ENCODE peak calls at places on chromosomes 12 and 14, in nine cellular contexts. One of them, this sample, is unnamed. For H3K9me3, the result is how much of the 10 kb centered on the place peaks cover.

GRCh38 chr12:119594399-119594730 is 791 bp downstream of the TMEM233 start:
- DNase-seq in SK-N-SH: peak
- DNase-seq in left ventricle myocardium inferior: no peak
- DNase-seq in astrocyte: peak
- DNase-seq in CD4-positive, alpha-beta T cell: no peak
- DNase-seq in heart right ventricle: no peak
- DNase-seq in AG04450: no peak
- DNase-seq in pancreas: no peak
- DNase-seq in stomach: no peak
- DNase-seq in this sample: no peak

GRCh38 chr14:67490201-67490600 is 1.7 kb upstream of the TMEM229B start:
- DNase-seq in pancreas: no peak
- DNase-seq in heart right ventricle: no peak
- DNase-seq in stomach: no peak
- DNase-seq in AG04450: no peak
- DNase-seq in SK-N-SH: no peak
- DNase-seq in CD4-positive, alpha-beta T cell: no peak
- DNase-seq in left ventricle myocardium inferior: no peak
- DNase-seq in astrocyte: no peak
- DNase-seq in this sample: no peak

GRCh38 chr12:108382437-108382801 is 43.3 kb upstream of the CMKLR1 start:
- DNase-seq in pancreas: no peak
- DNase-seq in CD4-positive, alpha-beta T cell: no peak
- DNase-seq in stomach: no peak
- DNase-seq in AG04450: no peak
- DNase-seq in astrocyte: no peak
- DNase-seq in left ventricle myocardium inferior: no peak
- DNase-seq in heart right ventricle: no peak
- DNase-seq in SK-N-SH: no peak
- DNase-seq in this sample: no peak

GRCh38 chr12:42589465-42590323 is at the start of gene PRICKLE1:
- DNase-seq in SK-N-SH: peak
- DNase-seq in left ventricle myocardium inferior: peak
- DNase-seq in heart right ventricle: peak
- DNase-seq in CD4-positive, alpha-beta T cell: no peak
- DNase-seq in AG04450: no peak
- DNase-seq in astrocyte: peak
- DNase-seq in stomach: peak
- DNase-seq in pancreas: peak
- DNase-seq in this sample: peak

GRCh38 chr14:49992448-49992847 is 99.6 kb downstream of the ARF6 start:
- DNase-seq in CD4-positive, alpha-beta T cell: no peak
- DNase-seq in stomach: no peak
- DNase-seq in pancreas: no peak
- DNase-seq in heart right ventricle: no peak
- DNase-seq in AG04450: no peak
- DNase-seq in left ventricle myocardium inferior: no peak
- DNase-seq in SK-N-SH: no peak
- DNase-seq in astrocyte: no peak
- DNase-seq in this sample: no peak

GRCh38 chr12:105420659-105421240 is 90.3 kb downstream of the C12orf75 start:
- DNase-seq in astrocyte: peak
- DNase-seq in pancreas: peak
- DNase-seq in stomach: peak
- DNase-seq in heart right ventricle: peak
- DNase-seq in CD4-positive, alpha-beta T cell: peak
- DNase-seq in AG04450: peak
- DNase-seq in SK-N-SH: peak
- DNase-seq in left ventricle myocardium inferior: peak
- DNase-seq in this sample: peak

GRCh38 chr12:130847097-130847496 is 8.0 kb upstream of the STX2 start:
- DNase-seq in AG04450: no peak
- DNase-seq in SK-N-SH: no peak
- DNase-seq in CD4-positive, alpha-beta T cell: no peak
- DNase-seq in heart right ventricle: no peak
- DNase-seq in pancreas: no peak
- DNase-seq in astrocyte: peak
- DNase-seq in stomach: no peak
- DNase-seq in left ventricle myocardium inferior: no peak
- DNase-seq in this sample: no peak

GRCh38 chr12:120229583-120230325 is 28.8 kb upstream of the RPLP0 start:
- DNase-seq in CD4-positive, alpha-beta T cell: no peak
- DNase-seq in left ventricle myocardium inferior: no peak
- DNase-seq in pancreas: no peak
- DNase-seq in stomach: no peak
- DNase-seq in SK-N-SH: peak
- DNase-seq in heart right ventricle: no peak
- DNase-seq in astrocyte: no peak
- DNase-seq in AG04450: no peak
- DNase-seq in this sample: no peak

GRCh38 chr14:55980970-55981369 is 137.2 kb upstream of the PELI2 start:
- DNase-seq in stomach: no peak
- DNase-seq in SK-N-SH: no peak
- DNase-seq in astrocyte: no peak
- DNase-seq in AG04450: no peak
- DNase-seq in heart right ventricle: no peak
- DNase-seq in CD4-positive, alpha-beta T cell: no peak
- DNase-seq in pancreas: no peak
- DNase-seq in left ventricle myocardium inferior: no peak
- DNase-seq in this sample: no peak

GRCh38 chr14:47676301-47676617 is 854 bp upstream of the MDGA2 start:
- DNase-seq in AG04450: no peak
- DNase-seq in left ventricle myocardium inferior: no peak
- DNase-seq in stomach: no peak
- DNase-seq in SK-N-SH: no peak
- DNase-seq in heart right ventricle: no peak
- DNase-seq in astrocyte: no peak
- DNase-seq in pancreas: no peak
- DNase-seq in CD4-positive, alpha-beta T cell: no peak
- DNase-seq in this sample: no peak
- H3K9me3 ChIP-seq in AG04450: under half
- H3K9me3 ChIP-seq in left ventricle myocardium inferior: under half
- H3K9me3 ChIP-seq in stomach: under half
- H3K9me3 ChIP-seq in SK-N-SH: under half
- H3K9me3 ChIP-seq in heart right ventricle: under half
- H3K9me3 ChIP-seq in astrocyte: under half
- H3K9me3 ChIP-seq in pancreas: under half
- H3K9me3 ChIP-seq in CD4-positive, alpha-beta T cell: under half
- H3K9me3 ChIP-seq in this sample: under half

DNA sequence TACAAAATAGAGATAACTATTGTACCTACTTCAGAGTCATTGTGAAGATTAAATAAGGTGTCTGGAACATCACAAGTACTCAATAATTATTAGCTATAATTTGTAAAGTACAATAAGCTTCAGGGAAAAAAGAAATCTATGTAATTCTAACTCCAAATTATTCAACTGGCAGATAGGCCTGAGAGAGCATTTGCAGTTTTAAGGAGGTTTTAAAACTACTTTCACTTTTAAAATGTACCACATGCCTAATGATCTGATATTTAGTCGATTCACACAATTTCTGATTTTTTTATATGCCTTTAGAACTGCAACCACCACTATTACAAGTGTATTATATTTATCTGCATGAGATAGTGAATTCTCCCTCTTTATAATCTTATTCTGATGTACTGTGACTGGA is 24.9 kb upstream of the FRMD6 start:
- DNase-seq in SK-N-SH: no peak
- DNase-seq in CD4-positive, alpha-beta T cell: no peak
- DNase-seq in left ventricle myocardium inferior: no peak
- DNase-seq in heart right ventricle: no peak
- DNase-seq in astrocyte: no peak
- DNase-seq in AG04450: no peak
- DNase-seq in stomach: no peak
- DNase-seq in pancreas: no peak
- DNase-seq in this sample: no peak
- TF ChIP-seq CTCF in SK-N-SH: no peak
- TF ChIP-seq CTCF in CD4-positive, alpha-beta T cell: no peak
- TF ChIP-seq CTCF in left ventricle myocardium inferior: no peak
- TF ChIP-seq CTCF in heart right ventricle: no peak
- TF ChIP-seq CTCF in astrocyte: no peak
- TF ChIP-seq CTCF in AG04450: no peak
- TF ChIP-seq CTCF in stomach: no peak
- TF ChIP-seq CTCF in pancreas: no peak
- TF ChIP-seq CTCF in this sample: no peak

GRCh38 chr14:71250791-71251190 is 343.5 kb downstream of the PCNX1 start:
- DNase-seq in heart right ventricle: no peak
- DNase-seq in left ventricle myocardium inferior: no peak
- DNase-seq in AG04450: no peak
- DNase-seq in SK-N-SH: no peak
- DNase-seq in CD4-positive, alpha-beta T cell: no peak
- DNase-seq in stomach: no peak
- DNase-seq in astrocyte: no peak
- DNase-seq in pancreas: no peak
- DNase-seq in this sample: no peak
- H3K9me3 ChIP-seq in heart right ventricle: under half
- H3K9me3 ChIP-seq in left ventricle myocardium inferior: under half
- H3K9me3 ChIP-seq in AG04450: under half
- H3K9me3 ChIP-seq in SK-N-SH: under half
- H3K9me3 ChIP-seq in CD4-positive, alpha-beta T cell: under half
- H3K9me3 ChIP-seq in stomach: under half
- H3K9me3 ChIP-seq in astrocyte: under half
- H3K9me3 ChIP-seq in pancreas: under half
- H3K9me3 ChIP-seq in this sample: under half

GRCh38 chr12:92570056-92570753 is 132.6 kb upstream of the PLEKHG7 start:
- DNase-seq in left ventricle myocardium inferior: no peak
- DNase-seq in AG04450: peak
- DNase-seq in SK-N-SH: peak
- DNase-seq in heart right ventricle: no peak
- DNase-seq in CD4-positive, alpha-beta T cell: peak
- DNase-seq in pancreas: no peak
- DNase-seq in stomach: peak
- DNase-seq in astrocyte: peak
- DNase-seq in this sample: peak
- TF ChIP-seq CTCF in left ventricle myocardium inferior: peak
- TF ChIP-seq CTCF in AG04450: peak
- TF ChIP-seq CTCF in SK-N-SH: peak
- TF ChIP-seq CTCF in heart right ventricle: peak
- TF ChIP-seq CTCF in CD4-positive, alpha-beta T cell: peak
- TF ChIP-seq CTCF in pancreas: peak
- TF ChIP-seq CTCF in stomach: peak
- TF ChIP-seq CTCF in astrocyte: peak
- TF ChIP-seq CTCF in this sample: peak

DNA sequence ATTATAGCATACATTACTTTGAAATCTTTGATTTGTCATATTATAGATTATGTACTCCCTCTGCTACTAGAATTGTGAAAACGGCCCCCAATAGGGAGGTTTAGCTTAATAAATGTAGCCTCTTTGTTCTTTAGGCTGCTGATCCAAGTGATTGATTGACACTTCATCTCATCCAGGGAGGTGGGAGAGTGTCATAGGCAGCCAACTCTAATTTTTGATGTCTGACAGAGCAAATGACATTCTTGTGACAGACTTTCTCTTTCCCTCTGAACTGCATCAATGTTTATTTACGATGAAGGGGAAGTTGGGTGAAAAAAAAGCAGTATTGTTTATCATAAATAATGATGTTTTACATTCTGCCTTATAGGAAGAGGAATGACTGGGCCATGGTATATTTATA is 221.4 kb downstream of the MDGA2 start:
- DNase-seq in astrocyte: no peak
- DNase-seq in CD4-positive, alpha-beta T cell: no peak
- DNase-seq in stomach: no peak
- DNase-seq in left ventricle myocardium inferior: no peak
- DNase-seq in heart right ventricle: no peak
- DNase-seq in pancreas: no peak
- DNase-seq in SK-N-SH: no peak
- DNase-seq in AG04450: no peak
- DNase-seq in this sample: no peak
- H3K9me3 ChIP-seq in astrocyte: under half
- H3K9me3 ChIP-seq in CD4-positive, alpha-beta T cell: under half
- H3K9me3 ChIP-seq in stomach: under half
- H3K9me3 ChIP-seq in left ventricle myocardium inferior: under half
- H3K9me3 ChIP-seq in heart right ventricle: under half
- H3K9me3 ChIP-seq in pancreas: under half
- H3K9me3 ChIP-seq in SK-N-SH: under half
- H3K9me3 ChIP-seq in AG04450: under half
- H3K9me3 ChIP-seq in this sample: under half

DNA sequence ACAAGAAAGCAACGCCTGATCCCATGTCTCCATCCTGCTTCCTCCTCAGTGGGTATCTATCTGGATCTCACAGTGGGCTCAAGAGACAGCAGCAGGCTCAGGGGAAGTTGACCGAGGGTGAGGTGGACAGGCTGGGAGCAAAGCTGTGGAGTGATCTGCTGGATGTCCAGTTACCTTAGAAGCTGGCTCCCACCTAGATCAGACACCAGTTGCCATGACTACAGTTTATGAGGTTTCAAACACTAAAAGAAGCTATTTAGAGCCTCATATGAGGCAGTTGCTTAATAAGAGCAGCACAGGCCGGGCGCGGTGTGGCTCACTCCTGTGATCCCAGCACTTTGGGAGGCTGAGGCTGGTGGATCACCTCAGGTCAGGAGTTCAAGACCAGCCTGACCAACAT is 10.6 kb downstream of the MTRFR start:
- DNase-seq in AG04450: no peak
- DNase-seq in SK-N-SH: no peak
- DNase-seq in pancreas: no peak
- DNase-seq in left ventricle myocardium inferior: no peak
- DNase-seq in CD4-positive, alpha-beta T cell: no peak
- DNase-seq in stomach: no peak
- DNase-seq in heart right ventricle: no peak
- DNase-seq in astrocyte: no peak
- DNase-seq in this sample: no peak
- TF ChIP-seq CTCF in AG04450: no peak
- TF ChIP-seq CTCF in SK-N-SH: no peak
- TF ChIP-seq CTCF in pancreas: no peak
- TF ChIP-seq CTCF in left ventricle myocardium inferior: no peak
- TF ChIP-seq CTCF in CD4-positive, alpha-beta T cell: no peak
- TF ChIP-seq CTCF in stomach: no peak
- TF ChIP-seq CTCF in heart right ventricle: no peak
- TF ChIP-seq CTCF in astrocyte: no peak
- TF ChIP-seq CTCF in this sample: no peak

GRCh38 chr12:87793134-87793533 is 236.1 kb downstream of the C12orf50 start:
- DNase-seq in left ventricle myocardium inferior: no peak
- DNase-seq in pancreas: no peak
- DNase-seq in stomach: no peak
- DNase-seq in SK-N-SH: no peak
- DNase-seq in heart right ventricle: no peak
- DNase-seq in AG04450: no peak
- DNase-seq in CD4-positive, alpha-beta T cell: no peak
- DNase-seq in astrocyte: peak
- DNase-seq in this sample: no peak
- H3K9me3 ChIP-seq in left ventricle myocardium inferior: under half
- H3K9me3 ChIP-seq in pancreas: under half
- H3K9me3 ChIP-seq in stomach: under half
- H3K9me3 ChIP-seq in SK-N-SH: under half
- H3K9me3 ChIP-seq in heart right ventricle: under half
- H3K9me3 ChIP-seq in AG04450: under half
- H3K9me3 ChIP-seq in CD4-positive, alpha-beta T cell: under half
- H3K9me3 ChIP-seq in astrocyte: under half
- H3K9me3 ChIP-seq in this sample: under half

This sample was measured in WERI-Rb-1.